ENCODE peak calls at places on chromosomes 6 and 20, in nine cellular contexts. Z is GM12878, E is HCT116, D is HL-60, L is HepG2, X is GM23338, F is K562, A is Panc1, N is SK-N-SH. Y is an unnamed sample.

GRCh38 chr6:81772741-81773140 is 20.3 kb upstream of the TENT5A start:
- DNase-seq in N (no peak), F (no peak), X (no peak), A (no peak), L (no peak), D (no peak), Z (peak; percentile 45), E (no peak), Y (no peak)

GRCh38 chr6:132445201-132445951 is 44.1 kb upstream of the MOXD1 start:
- DNase-seq in N (no peak), L (no peak), A (no peak), D (no peak), F (no peak), X (peak; percentile 26), E (no peak), Z (no peak), Y (peak; percentile 4)

GRCh38 chr6:13045676-13046075 is 282.7 kb downstream of the TBC1D7 start:
- DNase-seq in X (no peak), N (no peak), Z (no peak), E (no peak), D (no peak), L (no peak), F (no peak), A (no peak), Y (no peak)

GRCh38 chr20:62159835-62160234 is 16.3 kb downstream of the SS18L1 start:
- DNase-seq in D (no peak), X (no peak), N (no peak), F (no peak), Z (peak; percentile 50), A (no peak), L (no peak), E (peak; percentile 86), Y (no peak)

GRCh38 chr20:8932192-8933150 is 136.4 kb upstream of the PLCB4 start:
- DNase-seq in A (no peak), L (no peak), X (no peak), F (no peak), E (no peak), Z (no peak), D (no peak), N (no peak), Y (peak; percentile 42)

GRCh38 chr20:52793339-52793963 is 178.7 kb upstream of the TSHZ2 start:
- DNase-seq in N (peak; percentile 14), E (no peak), L (no peak), A (no peak), F (no peak), X (no peak), Z (no peak), D (no peak), Y (no peak)

GRCh38 chr20:31859266-31859997 is 10.9 kb downstream of the DUSP15 start:
- DNase-seq in D (no peak), L (no peak), X (no peak), F (no peak), E (no peak), Z (no peak), N (no peak), A (no peak), Y (no peak)

GRCh38 chr6:39342692-39343460 is 20.4 kb upstream of the KCNK16 start:
- DNase-seq in L (no peak), F (no peak), N (no peak), D (no peak), A (no peak), Z (no peak), E (no peak), X (no peak), Y (no peak)

GRCh38 chr6:170190046-170190445 is 100.8 kb downstream of the DLL1 start:
- DNase-seq in D (no peak), L (no peak), A (no peak), X (no peak), Z (no peak), E (no peak), F (no peak), N (no peak), Y (no peak)

GRCh38 chr6:98579941-98580340 is 254.4 kb upstream of the POU3F2 start:
- DNase-seq in D (no peak), Z (no peak), N (no peak), F (no peak), X (no peak), E (no peak), A (no peak), L (no peak), Y (no peak)

GRCh38 chr6:148272084-148272483 is 70.6 kb upstream of the SASH1 start:
- DNase-seq in X (no peak), Z (no peak), L (no peak), F (no peak), D (no peak), E (no peak), N (no peak), A (no peak), Y (no peak)

DNA sequence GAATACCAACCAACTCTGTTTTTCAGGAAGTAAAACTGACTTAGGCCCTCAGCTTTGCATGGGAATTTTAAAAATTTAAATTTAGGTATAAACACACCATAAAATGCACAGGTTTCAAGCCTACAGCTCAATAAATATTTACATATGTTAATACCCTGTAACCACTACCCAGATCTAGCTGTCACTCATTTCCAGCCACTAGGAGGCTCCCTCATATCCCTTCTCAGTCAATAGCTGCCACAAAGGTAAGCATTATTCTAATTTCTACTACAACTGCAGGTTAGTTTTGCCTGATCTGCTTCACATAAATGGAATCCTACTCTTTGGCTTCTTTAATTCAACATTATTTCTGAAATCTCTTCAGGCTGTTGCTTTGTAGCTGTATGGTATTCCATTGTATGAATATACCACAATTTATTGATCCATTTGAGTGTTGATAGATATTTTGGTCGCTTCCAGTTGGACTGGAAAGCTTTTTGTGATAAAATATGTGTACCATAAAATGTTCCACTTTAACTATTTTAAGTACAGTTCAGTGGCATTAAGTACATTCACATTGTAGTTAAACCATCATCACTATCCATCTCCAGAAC is 32.5 kb upstream of the MEI4 start:
- DNase-seq in N (peak; percentile 9), Z (no peak), L (peak; percentile 8), D (no peak), A (no peak), F (no peak), X (peak; percentile 67), E (peak; percentile 23), Y (peak; percentile 0)
- TF ChIP-seq REST in N (no peak), Z (no peak), L (no peak), D (no peak), A (no peak), F (no peak), X (no peak), E (no peak), Y (no peak)

DNA sequence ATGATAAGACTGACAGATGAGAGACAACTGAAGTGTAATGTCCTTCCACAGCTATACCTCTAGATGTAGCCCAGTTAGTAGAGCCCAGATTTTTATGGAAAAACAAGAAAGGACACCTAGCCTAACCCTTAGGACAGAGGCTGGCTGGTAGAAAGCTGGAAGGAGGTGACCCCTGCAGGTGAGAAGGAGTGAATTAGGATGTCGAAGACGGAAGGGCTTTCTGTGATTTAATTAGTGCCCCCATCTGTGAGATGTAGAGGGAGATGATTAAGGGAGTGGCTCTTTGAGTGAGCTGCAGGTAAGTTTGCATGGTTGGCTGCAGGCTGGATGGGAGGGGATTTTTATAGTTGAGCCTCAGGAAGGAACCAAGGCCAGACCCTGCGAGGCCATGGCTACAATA is 82.8 kb downstream of the GFRA4 start:
- DNase-seq in L (no peak), A (no peak), Z (no peak), D (no peak), X (peak; percentile 59), F (no peak), E (no peak), N (no peak), Y (no peak)
- TF ChIP-seq CTCF in L (peak; percentile 49), A (peak; percentile 6), Z (no peak), D (no peak), X (peak; percentile 54), F (no peak), E (no peak), N (no peak), Y (no peak)

DNA sequence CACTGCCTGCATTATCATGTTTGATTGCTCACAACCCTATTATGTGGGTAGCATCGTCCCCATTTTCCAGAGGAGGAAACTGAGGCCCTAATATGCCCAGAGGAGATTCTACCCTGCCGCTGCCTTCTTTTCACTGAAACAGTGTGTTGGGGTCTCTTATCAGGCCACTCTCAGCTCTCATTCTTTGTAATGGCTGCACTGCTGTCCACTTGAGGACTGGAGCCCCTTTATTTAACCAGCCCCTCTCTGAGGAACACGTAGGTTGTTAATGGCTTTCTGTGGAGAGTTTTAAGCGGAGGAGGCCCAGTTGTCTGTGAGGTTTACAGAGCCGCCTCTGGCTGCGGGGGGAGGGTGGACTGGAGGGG is 32.5 kb downstream of the SRC start:
- DNase-seq in Z (no peak), N (no peak), E (no peak), L (no peak), A (no peak), D (no peak), X (no peak), F (no peak), Y (no peak)
- TF ChIP-seq REST in Z (no peak), N (no peak), E (no peak), L (no peak), A (no peak), D (no peak), X (no peak), F (peak; percentile 53), Y (no peak)

GRCh38 chr20:871436-871835 is 37.9 kb downstream of the FAM110A start:
- DNase-seq in X (no peak), Z (no peak), F (no peak), A (no peak), E (no peak), N (no peak), L (no peak), D (no peak), Y (no peak)

GRCh38 chr20:872855-873520 is 39.5 kb downstream of the FAM110A start:
- DNase-seq in F (peak; percentile 21), L (no peak), D (no peak), Z (no peak), A (no peak), N (peak; percentile 55), X (peak; percentile 84), E (no peak), Y (no peak)

GRCh38 chr20:875115-875514 is 41.0 kb downstream of the ANGPT4 start:
- DNase-seq in A (no peak), X (no peak), F (no peak), Z (no peak), L (no peak), N (no peak), D (no peak), E (no peak), Y (no peak)

GRCh38 chr20:871948-872347 is 38.4 kb downstream of the FAM110A start:
- DNase-seq in N (no peak), Z (no peak), X (no peak), A (no peak), D (no peak), F (no peak), L (no peak), E (no peak), Y (no peak)

DNA sequence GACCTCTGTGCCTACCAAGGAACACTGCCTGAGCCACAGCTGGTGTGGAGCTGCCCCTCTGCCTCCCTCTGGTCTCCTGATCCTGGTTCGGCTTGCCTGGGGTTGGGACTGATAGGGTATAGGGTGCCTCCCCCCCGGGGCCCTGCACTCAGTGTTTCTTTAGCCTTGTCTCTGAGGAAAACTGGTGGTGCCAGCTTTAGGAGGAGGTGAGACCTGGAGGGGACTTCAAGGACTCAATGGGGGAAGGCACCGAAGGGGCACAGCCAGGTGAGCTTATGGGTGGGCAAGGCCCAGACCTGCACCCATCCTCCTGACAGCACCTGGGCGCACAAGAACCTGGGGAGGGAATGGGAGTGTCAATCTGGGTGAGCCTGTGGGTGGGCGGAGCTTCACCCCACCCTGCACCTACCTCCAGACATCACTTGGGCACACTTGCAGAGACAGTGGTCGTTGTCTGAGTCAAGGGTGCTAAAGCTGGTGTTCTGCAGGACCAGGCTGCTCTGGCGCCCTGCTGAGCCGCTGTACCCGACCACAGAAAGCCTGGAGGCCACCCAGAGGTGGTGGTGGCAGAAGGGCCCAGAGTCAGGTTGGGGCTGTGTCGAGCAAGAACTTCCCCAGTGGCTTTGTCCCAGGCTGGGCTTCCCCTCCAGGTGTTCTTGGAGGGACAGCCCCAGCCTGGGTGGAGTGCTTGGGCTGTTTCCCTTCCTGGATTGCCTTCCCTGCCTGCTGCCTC is 40.5 kb downstream of the FAM110A start:
- DNase-seq in D (no peak), F (no peak), N (no peak), A (no peak), E (no peak), X (no peak), L (no peak), Z (no peak), Y (no peak)
- TF ChIP-seq CTCF in D (no peak), F (no peak), N (no peak), A (no peak), E (no peak), X (no peak), L (no peak), Z (no peak), Y (no peak)